ENCODE peak calls at places on chromosomes 1 and 21, in ten cellular contexts. Z is fibroblast of mammary gland; Y is GM19239; J is T-helper 1 cell; X is activated T-cell treated with anti-CD3 and anti-CD28 coated beads, Interleukin-2, amount 50 U/mL, for 72 hours; F is posterior vena cava; P is fibroblast of the conjunctiva; N is NCI-H345; L is AG09319; I is NAMALWA. A is an unnamed sample.

GRCh38 chr1:8680628-8681316 is 136.7 kb downstream of the RERE start:
- DNase-seq in L (no peak), X (no peak), F (no peak), J (no peak), P (no peak), Z (no peak), N (no peak), I (no peak), Y (no peak), A (no peak)

GRCh38 chr1:221706862-221707582 is 34.9 kb downstream of the DUSP10 start:
- DNase-seq in N (no peak), Y (no peak), J (no peak), X (peak), L (no peak), F (no peak), I (no peak), P (no peak), Z (no peak), A (no peak)

GRCh38 chr1:26702680-26703038 is 6.8 kb downstream of the ARID1A start:
- DNase-seq in X (peak), L (no peak), N (no peak), I (no peak), J (no peak), Z (no peak), Y (no peak), P (no peak), F (no peak), A (no peak)

GRCh38 chr1:21244986-21245687 is 45.1 kb downstream of the ECE1 start:
- DNase-seq in P (no peak), I (peak), F (no peak), L (no peak), Z (no peak), N (no peak), J (no peak), X (no peak), Y (no peak), A (peak)

GRCh38 chr1:222697858-222698257 is 14.4 kb downstream of the AIDA start:
- DNase-seq in J (no peak), P (peak), Z (peak), I (no peak), F (no peak), L (no peak), X (no peak), Y (no peak), N (no peak), A (no peak)

GRCh38 chr1:9957726-9958125 is 14.5 kb downstream of the NMNAT1 start:
- DNase-seq in I (no peak), P (no peak), L (no peak), X (no peak), Z (no peak), N (no peak), J (no peak), Y (no peak), F (no peak), A (no peak)

GRCh38 chr1:103025858-103026409 is 82.4 kb downstream of the COL11A1 start:
- DNase-seq in Y (no peak), Z (no peak), L (no peak), J (no peak), P (no peak), F (no peak), N (peak), I (no peak), X (no peak), A (no peak)

GRCh38 chr1:218486108-218486507 is 141.0 kb downstream of the TGFB2 start:
- DNase-seq in N (no peak), X (no peak), I (no peak), F (no peak), Z (no peak), L (no peak), P (no peak), J (no peak), Y (no peak), A (no peak)

GRCh38 chr1:5937373-5937857 is 54.8 kb downstream of the NPHP4 start:
- DNase-seq in J (no peak), F (no peak), Z (no peak), I (no peak), N (no peak), P (no peak), L (no peak), X (no peak), Y (no peak), A (no peak)

GRCh38 chr1:110361856-110362255 is 22.7 kb downstream of the RBM15 start:
- DNase-seq in F (no peak), P (no peak), L (no peak), Y (no peak), Z (no peak), J (no peak), I (no peak), X (no peak), N (no peak), A (no peak)

GRCh38 chr1:186958520-186958919 is 129.8 kb downstream of the PLA2G4A start:
- DNase-seq in L (no peak), P (no peak), X (no peak), F (no peak), N (no peak), Z (peak), I (no peak), J (no peak), Y (no peak), A (no peak)

GRCh38 chr1:27314169-27314568 is 7.8 kb upstream of the TMEM222 start:
- DNase-seq in N (no peak), P (no peak), J (no peak), Y (no peak), X (no peak), I (no peak), F (peak), Z (no peak), L (no peak), A (no peak)

GRCh38 chr1:201928266-201928665 is 18.1 kb downstream of the LMOD1 start:
- DNase-seq in N (no peak), J (no peak), L (no peak), X (no peak), Y (no peak), P (no peak), F (no peak), I (no peak), Z (no peak), A (no peak)

GRCh38 chr21:31157756-31158155 is 119.5 kb upstream of the KRTAP19-8 start:
- DNase-seq in X (no peak), P (no peak), I (no peak), J (no peak), N (no peak), Z (no peak), L (no peak), F (no peak), Y (no peak), A (no peak)

GRCh38 chr1:67441183-67441582 is 11.0 kb upstream of the SERBP1 start:
- DNase-seq in X (peak), L (no peak), N (no peak), P (peak), I (peak), F (no peak), J (no peak), Y (no peak), Z (peak), A (no peak)

GRCh38 chr1:202210370-202210769 is 16.8 kb downstream of the LGR6 start:
- DNase-seq in Y (no peak), F (no peak), L (no peak), I (no peak), X (no peak), N (peak), P (no peak), J (no peak), Z (no peak), A (no peak)